ENCODE peak calls at places on chromosomes 13 and 19, in four cellular contexts. One of them, this sample, is unnamed.

GRCh38 chr19:30154410-30154809 is 212.4 kb downstream of the URI1 start:
- DNase-seq in astrocyte of the spinal cord: no peak
- DNase-seq in ovary: no peak
- DNase-seq in GM13976: no peak
- DNase-seq in this sample: no peak

GRCh38 chr13:63938851-63939250 is 2523.2 kb upstream of the PCDH20 start:
- DNase-seq in astrocyte of the spinal cord: peak
- DNase-seq in ovary: no peak
- DNase-seq in GM13976: no peak
- DNase-seq in this sample: no peak

GRCh38 chr19:49113762-49114629 is at the start of gene LIN7B:
- DNase-seq in astrocyte of the spinal cord: peak
- DNase-seq in ovary: peak
- DNase-seq in GM13976: peak
- DNase-seq in this sample: peak

GRCh38 chr19:14835011-14835410 is at the start of the genes OR7A5 and OR7C1:
- DNase-seq in astrocyte of the spinal cord: peak
- DNase-seq in ovary: no peak
- DNase-seq in GM13976: no peak
- DNase-seq in this sample: no peak

GRCh38 chr19:50842130-50842529 is 8.8 kb upstream of the KLK15 start:
- DNase-seq in astrocyte of the spinal cord: no peak
- DNase-seq in ovary: no peak
- DNase-seq in GM13976: no peak
- DNase-seq in this sample: no peak

GRCh38 chr19:4368128-4368820 is 24.9 kb downstream of the MPND start:
- DNase-seq in astrocyte of the spinal cord: no peak
- DNase-seq in ovary: peak
- DNase-seq in GM13976: no peak
- DNase-seq in this sample: no peak

GRCh38 chr13:19601749-19602725 is 31.4 kb upstream of the MPHOSPH8 start:
- DNase-seq in astrocyte of the spinal cord: peak
- DNase-seq in ovary: peak
- DNase-seq in GM13976: peak
- DNase-seq in this sample: peak

GRCh38 chr19:44573183-44573582 is 40.2 kb upstream of the IGSF23 start:
- DNase-seq in astrocyte of the spinal cord: no peak
- DNase-seq in ovary: no peak
- DNase-seq in GM13976: no peak
- DNase-seq in this sample: no peak

GRCh38 chr19:33784432-33784831 is 12.2 kb upstream of the KCTD15 start:
- DNase-seq in astrocyte of the spinal cord: no peak
- DNase-seq in ovary: no peak
- DNase-seq in GM13976: no peak
- DNase-seq in this sample: no peak

GRCh38 chr13:113941571-113942191 is 32.2 kb downstream of the C13orf46 start:
- DNase-seq in astrocyte of the spinal cord: peak
- DNase-seq in ovary: no peak
- DNase-seq in GM13976: no peak
- DNase-seq in this sample: no peak

GRCh38 chr13:101144808-101145419 is 271.4 kb downstream of the NALCN start:
- DNase-seq in astrocyte of the spinal cord: peak
- DNase-seq in ovary: no peak
- DNase-seq in GM13976: peak
- DNase-seq in this sample: peak

DNA sequence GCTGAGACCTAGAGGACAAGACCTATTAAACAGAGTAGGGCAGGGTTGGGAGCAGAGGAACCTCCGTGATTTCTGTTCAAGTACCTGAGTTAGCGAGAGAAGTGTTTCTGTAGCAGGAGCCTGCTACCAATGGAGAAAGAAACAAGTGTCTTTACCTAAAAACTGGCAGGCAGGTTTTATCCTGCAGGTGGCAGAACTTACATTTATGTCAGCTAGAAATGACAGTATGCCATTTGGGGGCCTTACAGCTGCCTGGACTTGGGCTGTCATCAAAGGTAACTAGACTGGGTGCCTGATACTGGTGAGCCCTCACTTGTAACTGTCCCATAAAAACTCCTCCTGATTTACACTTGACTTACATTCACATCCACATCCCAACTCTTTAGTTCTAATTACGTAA is 185.3 kb upstream of the MIR17HG start:
- DNase-seq in astrocyte of the spinal cord: no peak
- DNase-seq in ovary: no peak
- DNase-seq in GM13976: no peak
- DNase-seq in this sample: no peak
- TF ChIP-seq CTCF in astrocyte of the spinal cord: no peak
- TF ChIP-seq CTCF in ovary: no peak
- TF ChIP-seq CTCF in GM13976: no peak
- TF ChIP-seq CTCF in this sample: no peak

GRCh38 chr19:11252665-11253355 is 9.5 kb downstream of the DOCK6 start:
- DNase-seq in astrocyte of the spinal cord: no peak
- DNase-seq in ovary: no peak
- DNase-seq in GM13976: no peak
- DNase-seq in this sample: no peak

GRCh38 chr19:11251650-11252314 is 10.5 kb downstream of the DOCK6 start:
- DNase-seq in astrocyte of the spinal cord: no peak
- DNase-seq in ovary: no peak
- DNase-seq in GM13976: no peak
- DNase-seq in this sample: no peak

GRCh38 chr19:11256189-11256588 is 6.1 kb downstream of the DOCK6 start:
- DNase-seq in astrocyte of the spinal cord: no peak
- DNase-seq in ovary: peak
- DNase-seq in GM13976: no peak
- DNase-seq in this sample: no peak

GRCh38 chr19:11257827-11258380 is 4.4 kb downstream of the DOCK6 start:
- DNase-seq in astrocyte of the spinal cord: no peak
- DNase-seq in ovary: no peak
- DNase-seq in GM13976: no peak
- DNase-seq in this sample: no peak

GRCh38 chr19:11254662-11255061 is 7.7 kb downstream of the DOCK6 start:
- DNase-seq in astrocyte of the spinal cord: no peak
- DNase-seq in ovary: no peak
- DNase-seq in GM13976: no peak
- DNase-seq in this sample: no peak
- TF ChIP-seq CTCF in astrocyte of the spinal cord: no peak
- TF ChIP-seq CTCF in ovary: no peak
- TF ChIP-seq CTCF in GM13976: peak
- TF ChIP-seq CTCF in this sample: peak

GRCh38 chr13:24512208-24513068 is at the start of gene PARP4:
- DNase-seq in astrocyte of the spinal cord: peak
- DNase-seq in ovary: peak
- DNase-seq in GM13976: peak
- DNase-seq in this sample: peak
- TF ChIP-seq CTCF in astrocyte of the spinal cord: no peak
- TF ChIP-seq CTCF in ovary: no peak
- TF ChIP-seq CTCF in GM13976: no peak
- TF ChIP-seq CTCF in this sample: no peak

GRCh38 chr19:56748443-56748842 is 76.9 kb upstream of the ZNF835 start:
- DNase-seq in astrocyte of the spinal cord: no peak
- DNase-seq in ovary: no peak
- DNase-seq in GM13976: no peak
- DNase-seq in this sample: no peak
- TF ChIP-seq CTCF in astrocyte of the spinal cord: no peak
- TF ChIP-seq CTCF in ovary: peak
- TF ChIP-seq CTCF in GM13976: no peak
- TF ChIP-seq CTCF in this sample: peak

GRCh38 chr19:58575183-58576041 is 2.3 kb upstream of the MZF1 start:
- DNase-seq in astrocyte of the spinal cord: peak
- DNase-seq in ovary: peak
- DNase-seq in GM13976: peak
- DNase-seq in this sample: peak
- TF ChIP-seq CTCF in astrocyte of the spinal cord: no peak
- TF ChIP-seq CTCF in ovary: peak
- TF ChIP-seq CTCF in GM13976: peak
- TF ChIP-seq CTCF in this sample: peak